ENCODE peak calls at places on chromosomes 1 and 21, in four cellular contexts. O is GM12878, M is K562, B is HepG2. K is an unnamed sample.
A peak's percentile ranks its signal among the peaks of the same experiment; 100 is the strongest.

GRCh38 chr21:44686000-44686781 is 4.2 kb upstream of the KRTAP12-1 start:
- DNase-seq in O (no peak), M (no peak), B (no peak), K (no peak)

GRCh38 chr1:55081905-55082296 is 42.6 kb downstream of the PCSK9 start:
- DNase-seq in O (no peak), M (no peak), B (no peak), K (no peak)

GRCh38 chr1:192579319-192579738 is 3.8 kb downstream of the RGS1 start:
- DNase-seq in O (no peak), B (no peak), M (no peak), K (no peak)

GRCh38 chr1:180614746-180615145 is 17.1 kb upstream of the XPR1 start:
- DNase-seq in B (no peak), M (no peak), O (no peak), K (no peak)

GRCh38 chr1:121595089-121595488 is 410.3 kb downstream of the SRGAP2C start:
- DNase-seq in B (peak; percentile 44), M (peak; percentile 58), O (no peak), K (no peak)

GRCh38 chr1:111803951-111804350 is 48.2 kb downstream of the DDX20 start:
- DNase-seq in B (no peak), M (no peak), O (no peak), K (no peak)

GRCh38 chr1:3799976-3800685 is 3.8 kb upstream of the LRRC47 start:
- DNase-seq in B (no peak), M (no peak), O (no peak), K (no peak)

GRCh38 chr21:45164838-45165237 is 90.5 kb downstream of the ADARB1 start:
- DNase-seq in O (no peak), M (no peak), B (no peak), K (no peak)

GRCh38 chr1:43452789-43453441 is 816 bp downstream of the HYI start:
- DNase-seq in B (no peak), O (no peak), M (peak; percentile 37), K (peak; percentile 16)

GRCh38 chr1:6519935-6520621 is 28.6 kb upstream of the PLEKHG5 start:
- DNase-seq in M (no peak), O (no peak), B (no peak), K (peak; percentile 37)

GRCh38 chr1:39413902-39414528 is 77.4 kb upstream of the BMP8A start:
- DNase-seq in B (no peak), O (no peak), M (no peak), K (no peak)

GRCh38 chr21:25790122-25790951 is 55.6 kb downstream of the GABPA start:
- DNase-seq in M (no peak), O (no peak), B (peak; percentile 19), K (peak; percentile 53)

GRCh38 chr1:234970731-234971476 is 157.7 kb downstream of the TOMM20 start:
- DNase-seq in M (no peak), O (no peak), B (peak; percentile 81), K (no peak)

GRCh38 chr1:184691719-184692324 is 62.8 kb downstream of the EDEM3 start:
- DNase-seq in O (no peak), B (peak; percentile 24), M (no peak), K (peak; percentile 60)

GRCh38 chr1:152218762-152219436 is 5.1 kb downstream of the HRNR start:
- DNase-seq in B (no peak), O (no peak), M (no peak), K (no peak)

GRCh38 chr1:223667484-223668182 is 2.1 kb upstream of the CAPN8 start:
- DNase-seq in B (no peak), M (no peak), O (no peak), K (no peak)

GRCh38 chr1:19757641-19758040 is 42.1 kb downstream of the TMCO4 start:
- DNase-seq in M (no peak), O (no peak), B (no peak), K (no peak)

GRCh38 chr1:205567716-205568115 is 63.2 kb downstream of the CDK18 start:
- DNase-seq in M (no peak), O (no peak), B (no peak), K (no peak)
- TF ChIP-seq BHLHE40 in M (no peak), O (no peak), B (no peak), K (no peak)

DNA sequence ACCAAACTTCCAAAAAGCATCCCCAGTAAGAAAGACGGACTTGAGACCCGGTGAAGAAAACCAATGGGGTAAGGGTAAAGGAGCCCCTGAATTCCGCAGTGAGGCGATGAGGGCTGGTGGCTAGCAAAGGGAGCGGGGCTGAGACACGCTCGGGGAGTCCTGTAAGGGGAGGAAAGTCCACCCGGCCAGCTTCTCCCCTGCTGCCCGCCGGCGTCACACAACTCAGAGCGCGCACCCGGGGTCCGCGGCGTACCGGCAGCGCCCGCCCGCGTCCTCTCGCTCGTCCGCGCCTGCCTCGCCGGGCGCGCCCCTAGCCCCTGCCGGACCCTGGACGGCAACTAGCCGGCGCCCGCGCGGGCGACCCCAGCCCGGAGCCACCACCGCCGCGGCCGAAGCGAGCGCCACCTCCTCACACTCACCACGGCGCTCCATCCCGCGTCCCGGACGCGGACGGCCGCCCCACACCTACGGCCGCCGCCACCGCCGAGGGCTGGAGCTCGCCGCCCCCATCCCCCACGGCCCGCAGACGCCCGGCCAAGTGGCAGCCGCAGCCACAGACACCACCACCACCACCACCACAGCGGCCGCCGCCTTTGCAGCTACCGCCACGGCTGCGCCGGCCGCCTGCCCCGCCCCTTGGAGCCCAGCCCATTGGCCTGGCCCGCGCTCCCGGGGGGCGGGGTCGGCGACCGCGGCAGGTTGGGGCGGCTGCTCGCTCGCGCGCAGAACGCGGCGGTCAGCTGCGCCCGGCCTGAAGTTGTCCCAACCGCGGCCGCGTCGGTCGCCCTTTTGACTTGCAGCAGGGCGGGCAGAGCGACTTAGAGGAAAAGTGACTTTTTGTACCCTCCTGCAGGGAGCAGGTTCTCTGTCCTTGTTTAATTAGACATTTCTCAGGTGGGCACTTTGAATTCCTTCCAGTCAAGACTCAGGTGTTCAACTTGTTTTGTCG is 10.0 kb upstream of the ARHGAP29 start:
- DNase-seq in O (no peak), B (peak; percentile 57), M (peak; percentile 88), K (peak; percentile 91)
- TF ChIP-seq SP1 in O (no peak), B (peak; percentile 44), M (no peak), K (no peak)

GRCh38 chr1:84698718-84699117 is 8.5 kb upstream of the SSX2IP start:
- DNase-seq in B (no peak), O (no peak), M (peak; percentile 20), K (no peak)
- TF ChIP-seq BHLHE40 in B (no peak), O (no peak), M (no peak), K (no peak)

GRCh38 chr1:172905452-172905851 is 145.3 kb downstream of the TNFSF18 start:
- DNase-seq in B (no peak), O (no peak), M (no peak), K (no peak)
- TF ChIP-seq SP1 in B (no peak), O (no peak), M (no peak), K (no peak)

GRCh38 chr1:91404151-91405012 is at the start of gene HFM1:
- DNase-seq in B (peak; percentile 59), O (no peak), M (peak; percentile 85), K (peak; percentile 88)
- TF ChIP-seq BHLHE40 in B (no peak), O (no peak), M (no peak), K (no peak)